ENCODE peak calls at places on chromosome 11, in six cellular contexts. Z is brain microvascular endothelial cell, Y is GM12864, X is endodermal cell, U is astrocyte of the spinal cord, S is WERI-Rb-1. W is an unnamed sample.
A peak's percentile ranks its signal among the peaks of the same experiment; 100 is the strongest.

GRCh38 chr11:2233693-2234455 is 36.5 kb downstream of the ASCL2 start:
- DNase-seq in S (no peak), U (no peak), X (no peak), Y (no peak), Z (no peak), W (no peak)

GRCh38 chr11:14446701-14447169 is 52.9 kb downstream of the COPB1 start:
- DNase-seq in X (no peak), U (peak; percentile 48), Y (no peak), S (no peak), Z (no peak), W (peak; percentile 51)

GRCh38 chr11:8686325-8686724 is 3.7 kb downstream of the RPL27A start:
- DNase-seq in X (peak; percentile 33), Y (no peak), Z (no peak), U (no peak), S (no peak), W (no peak)

GRCh38 chr11:384511-384910 is 9.5 kb upstream of the PKP3 start:
- DNase-seq in X (no peak), Z (no peak), U (no peak), S (no peak), Y (no peak), W (no peak)

GRCh38 chr11:44726278-44727113 is at the start of gene TSPAN18:
- DNase-seq in X (peak; percentile 92), S (peak; percentile 60), Z (no peak), U (no peak), Y (peak; percentile 50), W (no peak)

GRCh38 chr11:101096036-101096704 is 33.4 kb downstream of the PGR start:
- DNase-seq in X (no peak), Z (peak; percentile 11), Y (no peak), U (peak; percentile 6), S (no peak), W (peak; percentile 51)

GRCh38 chr11:16779436-16779835 is 41.0 kb downstream of the C11orf58 start:
- DNase-seq in U (no peak), Y (no peak), S (no peak), X (peak; percentile 82), Z (no peak), W (no peak)

GRCh38 chr11:131512228-131512627 is 141.8 kb downstream of the NTM start:
- DNase-seq in U (no peak), X (no peak), S (no peak), Y (no peak), Z (no peak), W (no peak)

GRCh38 chr11:6354651-6355485 is 34.6 kb upstream of the CAVIN3 start:
- DNase-seq in S (no peak), Z (no peak), U (no peak), X (no peak), Y (no peak), W (no peak)

GRCh38 chr11:30960387-30960992 is 374.3 kb upstream of the MPPED2 start:
- DNase-seq in S (peak; percentile 11), X (no peak), Y (no peak), U (peak; percentile 54), Z (peak; percentile 8), W (peak; percentile 78)
- TF ChIP-seq CTCF in S (peak; percentile 74), X (peak; percentile 90), Y (peak; percentile 36), U (peak; percentile 57), Z (peak; percentile 72), W (peak; percentile 70)

GRCh38 chr11:128547946-128548654 is 39.3 kb downstream of the ETS1 start:
- DNase-seq in S (no peak), U (no peak), X (no peak), Y (no peak), Z (no peak), W (no peak)
- H3K4me3 ChIP-seq in S (no peak overlapping the region), U (peak overlapping the region; percentile 39), X (peak overlapping the region; percentile 74), Y (peak overlapping the region; percentile 43), Z (peak overlapping the region; percentile 51), W (peak overlapping the region; percentile 32)

DNA sequence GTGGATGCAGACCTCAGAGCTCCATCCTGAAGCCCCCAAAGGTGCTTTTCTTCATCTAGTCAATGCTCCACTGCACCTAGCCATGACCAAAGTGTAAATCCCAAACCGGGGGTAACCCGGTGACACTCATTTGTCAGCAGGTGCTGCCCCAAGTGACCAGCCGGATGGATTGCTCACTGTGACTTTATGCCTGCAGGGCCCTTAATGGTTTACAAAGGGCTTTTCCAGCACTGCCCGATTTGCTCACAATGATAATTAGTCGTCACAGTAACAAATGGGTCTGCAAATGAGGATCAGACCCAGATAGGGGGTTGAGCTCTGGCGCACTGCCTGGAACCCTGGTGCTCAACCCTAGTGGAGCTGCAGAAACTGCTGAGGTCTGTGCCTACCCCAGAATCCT is 45.7 kb upstream of the CD5 start:
- DNase-seq in U (no peak), Y (no peak), S (no peak), Z (no peak), X (peak; percentile 59), W (no peak)
- TF ChIP-seq CTCF in U (no peak), Y (no peak), S (no peak), Z (no peak), X (peak; percentile 44), W (no peak)

DNA sequence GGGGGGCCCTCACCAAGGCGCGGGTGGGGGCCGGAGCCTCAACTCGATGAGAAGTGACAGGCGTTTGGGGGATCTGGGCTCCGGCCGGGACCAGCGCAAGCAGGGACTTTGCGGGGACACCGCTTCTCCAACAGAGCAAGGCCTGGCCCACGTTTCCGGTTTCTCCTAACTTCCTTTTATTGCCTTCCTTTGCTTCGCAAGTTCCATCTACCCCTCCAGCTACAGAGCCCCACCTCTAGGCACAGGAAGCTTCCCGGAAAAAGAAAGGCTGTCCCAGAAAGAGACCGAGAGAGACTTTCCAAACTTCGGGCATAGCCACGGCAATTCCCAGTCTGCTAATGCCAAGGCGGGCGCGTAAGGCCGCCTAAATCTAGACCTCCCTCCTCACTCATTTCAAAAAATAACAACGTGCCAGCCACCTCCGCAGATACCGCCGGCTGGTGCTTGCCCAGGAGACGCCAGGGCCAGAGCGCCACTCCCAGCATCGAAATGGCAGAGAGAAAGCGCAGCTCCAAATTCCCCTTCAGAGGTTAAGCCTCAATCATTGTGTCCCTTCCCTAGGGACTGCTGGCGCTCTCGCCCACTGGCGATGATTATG is 6.6 kb downstream of the PAX6 start:
- DNase-seq in Y (no peak), S (no peak), Z (no peak), X (peak; percentile 76), U (no peak), W (no peak)
- H3K4me3 ChIP-seq in Y (no peak overlapping the region), S (no peak overlapping the region), Z (no peak overlapping the region), X (peak overlapping the region; percentile 63), U (no peak overlapping the region), W (no peak overlapping the region)

GRCh38 chr11:5274340-5274739 is 4.6 kb upstream of the HBE1 start:
- DNase-seq in Z (no peak), S (no peak), X (no peak), U (no peak), Y (no peak), W (peak; percentile 3)
- TF ChIP-seq CTCF in Z (no peak), S (no peak), X (no peak), U (no peak), Y (no peak), W (no peak)

GRCh38 chr11:67483498-67483798 is 622 bp downstream of the AIP start:
- DNase-seq in X (no peak), Y (no peak), U (no peak), Z (no peak), S (no peak), W (no peak)
- H3K4me3 ChIP-seq in X (peak overlapping the region; percentile 85), Y (peak overlapping the region; percentile 64), U (peak overlapping the region; percentile 45), Z (peak overlapping the region; percentile 53), S (peak overlapping the region; percentile 74), W (peak overlapping the region; percentile 76)

W was measured in fibroblast of pulmonary artery.